ENCODE peak calls at places on chromosome 5, in eight cellular contexts. One of them, this sample, is unnamed.

GRCh38 chr5:146283344-146283761 is 55.3 kb upstream of the POU4F3 start:
- DNase-seq in CD8-positive, alpha-beta T cell: no peak
- DNase-seq in sigmoid colon: no peak
- DNase-seq in kidney epithelial cell: peak; percentile 92
- DNase-seq in right atrium auricular region: no peak
- DNase-seq in astrocyte: peak; percentile 97
- DNase-seq in pancreas: no peak
- DNase-seq in tibial artery: no peak
- DNase-seq in this sample: no peak

GRCh38 chr5:158586054-158586453 is 513.7 kb downstream of the EBF1 start:
- DNase-seq in CD8-positive, alpha-beta T cell: no peak
- DNase-seq in sigmoid colon: no peak
- DNase-seq in kidney epithelial cell: no peak
- DNase-seq in right atrium auricular region: no peak
- DNase-seq in astrocyte: no peak
- DNase-seq in pancreas: no peak
- DNase-seq in tibial artery: no peak
- DNase-seq in this sample: no peak

GRCh38 chr5:181086410-181087229 is 44.3 kb downstream of the OR2V1 start:
- DNase-seq in CD8-positive, alpha-beta T cell: no peak
- DNase-seq in sigmoid colon: no peak
- DNase-seq in kidney epithelial cell: no peak
- DNase-seq in right atrium auricular region: no peak
- DNase-seq in astrocyte: no peak
- DNase-seq in pancreas: no peak
- DNase-seq in tibial artery: no peak
- DNase-seq in this sample: no peak

GRCh38 chr5:122424211-122424610 is 112.2 kb downstream of the SNCAIP start:
- DNase-seq in CD8-positive, alpha-beta T cell: no peak
- DNase-seq in sigmoid colon: no peak
- DNase-seq in kidney epithelial cell: no peak
- DNase-seq in right atrium auricular region: no peak
- DNase-seq in astrocyte: no peak
- DNase-seq in pancreas: no peak
- DNase-seq in tibial artery: no peak
- DNase-seq in this sample: no peak

GRCh38 chr5:167573274-167574127 is 717.9 kb upstream of the WWC1 start:
- DNase-seq in CD8-positive, alpha-beta T cell: no peak
- DNase-seq in sigmoid colon: no peak
- DNase-seq in kidney epithelial cell: peak; percentile 28
- DNase-seq in right atrium auricular region: no peak
- DNase-seq in astrocyte: peak; percentile 86
- DNase-seq in pancreas: no peak
- DNase-seq in tibial artery: no peak
- DNase-seq in this sample: no peak

GRCh38 chr5:138752341-138752950 is 779 bp upstream of the CTNNA1 start:
- DNase-seq in CD8-positive, alpha-beta T cell: no peak
- DNase-seq in sigmoid colon: peak; percentile 68
- DNase-seq in kidney epithelial cell: no peak
- DNase-seq in right atrium auricular region: no peak
- DNase-seq in astrocyte: no peak
- DNase-seq in pancreas: no peak
- DNase-seq in tibial artery: peak; percentile 47
- DNase-seq in this sample: peak; percentile 25

GRCh38 chr5:17398439-17398838 is 99.6 kb upstream of the TAF11L2 start:
- DNase-seq in CD8-positive, alpha-beta T cell: no peak
- DNase-seq in sigmoid colon: no peak
- DNase-seq in kidney epithelial cell: peak; percentile 83
- DNase-seq in right atrium auricular region: no peak
- DNase-seq in astrocyte: peak; percentile 99
- DNase-seq in pancreas: no peak
- DNase-seq in tibial artery: no peak
- DNase-seq in this sample: no peak

GRCh38 chr5:55421074-55421529 is 113.3 kb downstream of the MTREX start:
- DNase-seq in CD8-positive, alpha-beta T cell: no peak
- DNase-seq in sigmoid colon: no peak
- DNase-seq in kidney epithelial cell: no peak
- DNase-seq in right atrium auricular region: no peak
- DNase-seq in astrocyte: peak; percentile 43
- DNase-seq in pancreas: no peak
- DNase-seq in tibial artery: no peak
- DNase-seq in this sample: no peak

GRCh38 chr5:50684721-50685120 is 18.3 kb downstream of the PARP8 start:
- DNase-seq in CD8-positive, alpha-beta T cell: no peak
- DNase-seq in sigmoid colon: no peak
- DNase-seq in kidney epithelial cell: no peak
- DNase-seq in right atrium auricular region: no peak
- DNase-seq in astrocyte: no peak
- DNase-seq in pancreas: no peak
- DNase-seq in tibial artery: no peak
- DNase-seq in this sample: no peak

GRCh38 chr5:125410501-125411162 is 664.2 kb upstream of the ZNF608 start:
- DNase-seq in CD8-positive, alpha-beta T cell: no peak
- DNase-seq in sigmoid colon: no peak
- DNase-seq in kidney epithelial cell: no peak
- DNase-seq in right atrium auricular region: no peak
- DNase-seq in astrocyte: peak; percentile 87
- DNase-seq in pancreas: no peak
- DNase-seq in tibial artery: no peak
- DNase-seq in this sample: no peak

GRCh38 chr5:154900071-154900470 is 37.9 kb downstream of the GEMIN5 start:
- DNase-seq in CD8-positive, alpha-beta T cell: no peak
- DNase-seq in sigmoid colon: no peak
- DNase-seq in kidney epithelial cell: no peak
- DNase-seq in right atrium auricular region: no peak
- DNase-seq in astrocyte: no peak
- DNase-seq in pancreas: no peak
- DNase-seq in tibial artery: no peak
- DNase-seq in this sample: no peak

GRCh38 chr5:75335952-75336624 is 932 bp upstream of the HMGCR start:
- DNase-seq in CD8-positive, alpha-beta T cell: no peak
- DNase-seq in sigmoid colon: peak; percentile 61
- DNase-seq in kidney epithelial cell: peak; percentile 52
- DNase-seq in right atrium auricular region: no peak
- DNase-seq in astrocyte: peak; percentile 83
- DNase-seq in pancreas: no peak
- DNase-seq in tibial artery: no peak
- DNase-seq in this sample: peak; percentile 59

GRCh38 chr5:167207081-167207480 is 1084.4 kb upstream of the WWC1 start:
- DNase-seq in CD8-positive, alpha-beta T cell: no peak
- DNase-seq in sigmoid colon: peak; percentile 69
- DNase-seq in kidney epithelial cell: no peak
- DNase-seq in right atrium auricular region: no peak
- DNase-seq in astrocyte: no peak
- DNase-seq in pancreas: no peak
- DNase-seq in tibial artery: no peak
- DNase-seq in this sample: no peak

GRCh38 chr5:374631-375335 is 53.3 kb downstream of the AHRR start:
- DNase-seq in CD8-positive, alpha-beta T cell: no peak
- DNase-seq in sigmoid colon: peak; percentile 53
- DNase-seq in kidney epithelial cell: no peak
- DNase-seq in right atrium auricular region: peak; percentile 44
- DNase-seq in astrocyte: no peak
- DNase-seq in pancreas: peak; percentile 58
- DNase-seq in tibial artery: no peak
- DNase-seq in this sample: peak; percentile 5

DNA sequence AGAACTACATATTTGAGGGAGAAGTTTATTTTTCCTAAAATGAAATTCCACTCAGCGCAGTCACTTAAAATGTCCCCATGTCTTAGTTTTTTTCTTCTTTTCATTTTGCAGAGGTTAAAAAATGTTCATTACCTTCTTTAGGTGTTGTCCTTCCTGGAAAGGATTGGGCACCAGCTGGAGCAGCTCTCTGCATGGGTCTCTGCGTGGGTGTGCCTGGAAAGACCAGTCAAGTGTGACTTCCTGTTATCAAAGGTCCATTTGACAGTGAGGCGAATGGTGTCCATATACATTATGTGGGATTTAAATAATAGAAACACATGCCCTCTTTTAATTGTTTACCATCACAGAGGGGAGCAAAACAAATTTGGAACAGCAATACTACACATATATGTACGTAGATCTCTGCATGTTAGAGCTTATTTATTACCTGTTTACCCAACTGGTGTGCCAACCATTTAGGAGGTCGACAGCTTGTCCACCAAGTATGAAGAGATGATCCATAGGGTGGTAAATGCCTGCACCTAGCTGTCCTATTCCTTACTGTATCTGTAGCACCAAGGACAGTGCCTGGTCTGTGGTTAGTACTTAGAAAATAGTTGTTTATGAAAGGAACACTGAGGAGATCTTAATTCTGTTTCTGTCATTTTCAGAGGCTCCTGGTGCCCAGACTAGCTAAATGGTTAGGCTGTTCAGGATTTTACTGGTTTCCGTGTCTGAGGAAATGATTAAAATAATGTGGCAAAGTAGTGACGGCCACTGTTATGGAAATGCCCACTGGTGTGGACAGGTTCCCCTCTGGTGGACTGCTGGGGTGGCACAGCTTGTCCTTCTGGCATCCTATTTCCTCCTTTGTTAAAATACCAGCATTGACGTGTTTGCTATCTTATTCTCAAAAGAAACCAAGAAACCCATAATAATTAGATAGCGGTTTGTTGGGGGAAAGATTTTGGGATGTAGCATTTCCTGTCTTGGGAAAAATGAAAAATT is 200.4 kb downstream of the MAST4 start:
- DNase-seq in CD8-positive, alpha-beta T cell: no peak
- DNase-seq in sigmoid colon: no peak
- DNase-seq in kidney epithelial cell: no peak
- DNase-seq in right atrium auricular region: no peak
- DNase-seq in astrocyte: no peak
- DNase-seq in pancreas: no peak
- DNase-seq in tibial artery: no peak
- DNase-seq in this sample: no peak
- H3K4me3 ChIP-seq in CD8-positive, alpha-beta T cell: no peak overlapping the region
- H3K4me3 ChIP-seq in sigmoid colon: no peak overlapping the region
- H3K4me3 ChIP-seq in kidney epithelial cell: no peak overlapping the region
- H3K4me3 ChIP-seq in right atrium auricular region: no peak overlapping the region
- H3K4me3 ChIP-seq in astrocyte: no peak overlapping the region
- H3K4me3 ChIP-seq in pancreas: no peak overlapping the region
- H3K4me3 ChIP-seq in tibial artery: no peak overlapping the region
- H3K4me3 ChIP-seq in this sample: no peak overlapping the region

DNA sequence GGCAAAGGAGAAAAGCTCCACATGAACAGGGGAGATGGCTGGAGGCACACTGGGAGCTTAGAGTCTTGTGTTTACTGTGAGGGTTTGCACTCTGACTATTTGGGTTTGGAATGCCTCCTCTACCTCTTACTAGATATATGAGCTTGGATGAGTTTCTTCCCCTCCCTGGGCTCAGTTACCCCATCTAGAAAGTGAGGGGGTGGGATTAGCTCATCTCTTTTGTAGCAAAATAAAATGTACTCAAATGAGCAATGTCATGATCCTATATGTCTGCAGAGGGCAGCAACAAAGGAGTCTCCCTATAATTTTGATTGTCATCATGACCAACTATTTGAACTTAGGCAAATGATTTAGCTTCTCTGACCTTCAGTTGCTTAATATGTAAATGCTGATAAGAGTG is 109.0 kb downstream of the DPYSL3 start:
- DNase-seq in CD8-positive, alpha-beta T cell: no peak
- DNase-seq in sigmoid colon: no peak
- DNase-seq in kidney epithelial cell: no peak
- DNase-seq in right atrium auricular region: no peak
- DNase-seq in astrocyte: no peak
- DNase-seq in pancreas: no peak
- DNase-seq in tibial artery: no peak
- DNase-seq in this sample: no peak
- H3K36me3 ChIP-seq in CD8-positive, alpha-beta T cell: no peaks in the 10 kb centered on the region
- H3K36me3 ChIP-seq in sigmoid colon: peaks cover 15% of the 10 kb centered on the region
- H3K36me3 ChIP-seq in kidney epithelial cell: peaks cover 4% of the 10 kb centered on the region
- H3K36me3 ChIP-seq in right atrium auricular region: peaks cover 45% of the 10 kb centered on the region
- H3K36me3 ChIP-seq in astrocyte: peaks cover 58% of the 10 kb centered on the region
- H3K36me3 ChIP-seq in pancreas: no peaks in the 10 kb centered on the region
- H3K36me3 ChIP-seq in tibial artery: peaks cover 64% of the 10 kb centered on the region
- H3K36me3 ChIP-seq in this sample: no peaks in the 10 kb centered on the region

DNA sequence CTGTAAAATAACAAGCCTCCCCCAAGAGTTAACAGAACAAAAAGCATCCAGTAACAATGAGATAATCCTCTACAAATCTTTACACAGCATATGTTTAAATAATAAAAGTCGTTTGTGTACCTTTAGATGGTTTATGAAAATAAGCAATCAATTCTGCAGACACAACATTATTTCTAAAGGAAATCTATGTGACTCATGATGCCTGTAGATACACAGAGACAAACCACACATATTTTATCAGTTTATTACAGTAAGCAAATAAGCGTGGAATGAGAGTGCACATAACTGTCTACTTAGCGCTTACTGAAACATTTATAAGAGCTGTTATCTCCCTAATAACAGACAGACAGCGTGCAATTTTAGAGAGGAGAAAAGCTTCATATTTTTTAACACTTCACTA is 243.6 kb downstream of the AP3B1 start:
- DNase-seq in CD8-positive, alpha-beta T cell: no peak
- DNase-seq in sigmoid colon: no peak
- DNase-seq in kidney epithelial cell: no peak
- DNase-seq in right atrium auricular region: no peak
- DNase-seq in astrocyte: peak; percentile 68
- DNase-seq in pancreas: no peak
- DNase-seq in tibial artery: no peak
- DNase-seq in this sample: no peak
- TF ChIP-seq CTCF in CD8-positive, alpha-beta T cell: no peak
- TF ChIP-seq CTCF in sigmoid colon: no peak
- TF ChIP-seq CTCF in kidney epithelial cell: no peak
- TF ChIP-seq CTCF in right atrium auricular region: no peak
- TF ChIP-seq CTCF in astrocyte: no peak
- TF ChIP-seq CTCF in pancreas: no peak
- TF ChIP-seq CTCF in tibial artery: no peak
- TF ChIP-seq CTCF in this sample: no peak

DNA sequence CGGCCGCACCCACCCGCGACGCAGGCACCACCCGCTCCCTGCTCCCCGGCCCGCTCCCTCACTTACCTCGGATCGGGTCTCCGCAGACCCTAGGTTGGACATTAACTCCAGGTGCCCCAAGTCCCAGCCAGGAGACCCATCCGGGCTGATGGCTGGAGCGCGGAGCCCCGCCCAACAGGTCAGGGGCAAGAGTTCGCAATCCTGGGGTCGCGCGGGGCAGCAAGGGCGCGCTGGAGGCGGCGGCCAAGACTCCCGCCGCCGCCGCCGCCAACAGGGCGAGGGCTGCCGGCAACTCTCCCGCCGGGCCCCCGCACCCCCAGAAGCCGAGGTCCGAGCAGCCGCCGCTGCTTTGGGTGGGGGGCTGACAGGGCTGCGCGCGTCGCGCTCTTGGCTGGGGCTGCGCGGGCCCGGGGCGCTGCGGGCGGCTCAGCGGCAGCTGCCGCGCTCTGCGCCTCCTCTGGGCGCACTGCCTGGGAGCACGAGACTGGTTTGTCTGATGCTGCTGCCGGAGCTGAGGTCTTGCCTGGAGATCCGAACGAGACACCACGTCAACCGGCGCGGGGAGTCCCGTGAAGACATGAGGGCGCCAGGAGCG is 303 bp downstream of the GDNF start:
- DNase-seq in CD8-positive, alpha-beta T cell: no peak
- DNase-seq in sigmoid colon: peak; percentile 89
- DNase-seq in kidney epithelial cell: no peak
- DNase-seq in right atrium auricular region: no peak
- DNase-seq in astrocyte: peak; percentile 62
- DNase-seq in pancreas: peak; percentile 82
- DNase-seq in tibial artery: no peak
- DNase-seq in this sample: peak; percentile 25
- H3K4me3 ChIP-seq in CD8-positive, alpha-beta T cell: no peak overlapping the region
- H3K4me3 ChIP-seq in sigmoid colon: peak overlapping the region; percentile 66
- H3K4me3 ChIP-seq in kidney epithelial cell: peak overlapping the region; percentile 48
- H3K4me3 ChIP-seq in right atrium auricular region: peak overlapping the region; percentile 57
- H3K4me3 ChIP-seq in astrocyte: peak overlapping the region; percentile 71
- H3K4me3 ChIP-seq in pancreas: peak overlapping the region; percentile 50
- H3K4me3 ChIP-seq in tibial artery: peak overlapping the region; percentile 46
- H3K4me3 ChIP-seq in this sample: peak overlapping the region; percentile 49

GRCh38 chr5:80229902-80230255 is 26.0 kb downstream of the SERINC5 start:
- DNase-seq in CD8-positive, alpha-beta T cell: no peak
- DNase-seq in sigmoid colon: no peak
- DNase-seq in kidney epithelial cell: no peak
- DNase-seq in right atrium auricular region: no peak
- DNase-seq in astrocyte: no peak
- DNase-seq in pancreas: no peak
- DNase-seq in tibial artery: no peak
- DNase-seq in this sample: no peak
- H3K36me3 ChIP-seq in CD8-positive, alpha-beta T cell: no peaks in the 10 kb centered on the region
- H3K36me3 ChIP-seq in sigmoid colon: no peaks in the 10 kb centered on the region
- H3K36me3 ChIP-seq in kidney epithelial cell: no peaks in the 10 kb centered on the region
- H3K36me3 ChIP-seq in right atrium auricular region: no peaks in the 10 kb centered on the region
- H3K36me3 ChIP-seq in astrocyte: no peaks in the 10 kb centered on the region
- H3K36me3 ChIP-seq in pancreas: no peaks in the 10 kb centered on the region
- H3K36me3 ChIP-seq in tibial artery: no peaks in the 10 kb centered on the region
- H3K36me3 ChIP-seq in this sample: no peaks in the 10 kb centered on the region